ENCODE peak calls at places on chromosomes 2 and 18, in four cellular contexts. C, N, Y and F are unnamed samples.
A peak's percentile ranks its signal among the peaks of the same experiment; 100 is the strongest.

GRCh38 chr18:22171263-22171838 is 2.0 kb downstream of the GATA6 start:
- DNase-seq in C (no peak), N (peak; percentile 40), Y (no peak), F (no peak)

GRCh38 chr2:174436351-174436750 is 40.8 kb downstream of the SCRN3 start:
- DNase-seq in C (no peak), N (no peak), Y (no peak), F (no peak)

GRCh38 chr18:2337552-2338141 is 233.7 kb downstream of the METTL4 start:
- DNase-seq in C (no peak), N (no peak), Y (no peak), F (no peak)

GRCh38 chr2:140863713-140864112 is 1267.1 kb downstream of the LRP1B start:
- DNase-seq in C (no peak), N (no peak), Y (peak; percentile 33), F (no peak)

GRCh38 chr2:181058378-181059269 is 78.2 kb downstream of the UBE2E3 start:
- DNase-seq in C (no peak), N (peak; percentile 21), Y (peak; percentile 45), F (no peak)

GRCh38 chr2:117858892-117859531 is 44.5 kb downstream of the DDX18 start:
- DNase-seq in C (no peak), N (peak; percentile 15), Y (no peak), F (no peak)

GRCh38 chr2:54461251-54461650 is 5.1 kb downstream of the SPTBN1 start:
- DNase-seq in C (no peak), N (no peak), Y (no peak), F (no peak)

GRCh38 chr2:159785195-159785594 is 12.8 kb downstream of the CD302 start:
- DNase-seq in C (no peak), N (no peak), Y (no peak), F (no peak)

GRCh38 chr2:169978402-169979017 is 151.3 kb downstream of the UBR3 start:
- DNase-seq in C (no peak), N (no peak), Y (no peak), F (no peak)

GRCh38 chr2:239594772-239595608 is 194.2 kb upstream of the HDAC4 start:
- DNase-seq in C (peak; percentile 69), N (no peak), Y (no peak), F (peak; percentile 60)

GRCh38 chr2:28582152-28582551 is 86.3 kb downstream of the PLB1 start:
- DNase-seq in C (no peak), N (no peak), Y (no peak), F (no peak)

GRCh38 chr2:3626817-3627499 is 31.0 kb upstream of the ALLC start:
- DNase-seq in C (peak; percentile 75), N (no peak), Y (no peak), F (peak; percentile 59)

GRCh38 chr2:230955163-230955779 is 30.2 kb upstream of the GPR55 start:
- DNase-seq in C (no peak), N (no peak), Y (no peak), F (no peak)

GRCh38 chr2:240918258-240919091 is 12.3 kb downstream of the CROCC2 start:
- DNase-seq in C (peak; percentile 90), N (peak; percentile 1), Y (no peak), F (peak; percentile 75)

GRCh38 chr2:231718799-231719198 is 10.5 kb downstream of the PTMA start:
- DNase-seq in C (peak; percentile 61), N (no peak), Y (no peak), F (no peak)

GRCh38 chr2:108383146-108383830 is 5.5 kb downstream of the SULT1C4 start:
- DNase-seq in C (no peak), N (no peak), Y (peak; percentile 57), F (no peak)

GRCh38 chr2:240985881-240986786 is 12.3 kb upstream of the SNED1 start:
- DNase-seq in C (peak; percentile 59), N (peak; percentile 3), Y (no peak), F (peak; percentile 70)

GRCh38 chr2:224114428-224114827 is 75.3 kb upstream of the SERPINE2 start:
- DNase-seq in C (no peak), N (no peak), Y (no peak), F (no peak)

GRCh38 chr2:174836345-174836999 is 72.2 kb upstream of the CHRNA1 start:
- DNase-seq in C (no peak), N (no peak), Y (peak; percentile 90), F (no peak)

GRCh38 chr2:182942756-182943155 is 76.3 kb upstream of the FRZB start:
- DNase-seq in C (no peak), N (no peak), Y (no peak), F (no peak)

GRCh38 chr2:30689496-30690125 is 117.6 kb downstream of the CAPN13 start:
- DNase-seq in C (no peak), N (no peak), Y (no peak), F (no peak)

GRCh38 chr2:90069290-90069894 is 1377.9 kb downstream of the RPIA start:
- DNase-seq in C (no peak), N (peak; percentile 57), Y (peak; percentile 12), F (no peak)

GRCh38 chr18:6859676-6860422 is 130.3 kb downstream of the ARHGAP28 start:
- DNase-seq in C (no peak), N (no peak), Y (peak; percentile 84), F (no peak)

GRCh38 chr2:238167344-238167715 is 8.6 kb downstream of the ERFE start:
- DNase-seq in C (peak; percentile 56), N (no peak), Y (no peak), F (no peak)

GRCh38 chr2:104658149-104658839 is 195.6 kb upstream of the POU3F3 start:
- DNase-seq in C (no peak), N (peak; percentile 44), Y (no peak), F (peak; percentile 86)

GRCh38 chr2:150554046-150554445 is 66.6 kb upstream of the RND3 start:
- DNase-seq in C (no peak), N (no peak), Y (no peak), F (no peak)